ENCODE peak calls at places on chromosomes 3 and 15, in eight cellular contexts. U is GM23248; G is midbrain; D is H9; S is activated CD4-positive, alpha-beta T cell treated with anti-CD3 and anti-CD28 coated beads for 36 hours; J is mesendoderm; K is AG09309; P is cerebellum. V is an unnamed sample.

GRCh38 chr3:100033184-100033583 is 81.1 kb downstream of the FILIP1L start:
- DNase-seq in U (peak; percentile 37), G (no peak), D (no peak), S (no peak), J (no peak), K (peak; percentile 70), P (no peak), V (no peak)

GRCh38 chr3:61687663-61688306 is 126.4 kb downstream of the PTPRG start:
- DNase-seq in U (no peak), G (no peak), D (no peak), S (no peak), J (no peak), K (no peak), P (no peak), V (no peak)

GRCh38 chr15:71559098-71559497 is 251.3 kb upstream of the NR2E3 start:
- DNase-seq in U (peak; percentile 45), G (no peak), D (no peak), S (no peak), J (no peak), K (peak; percentile 76), P (no peak), V (no peak)

GRCh38 chr3:65729553-65729952 is 309.2 kb downstream of the MAGI1 start:
- DNase-seq in U (peak; percentile 52), G (no peak), D (no peak), S (no peak), J (no peak), K (peak; percentile 29), P (no peak), V (no peak)

GRCh38 chr3:187011915-187012314 is 81.6 kb downstream of the ST6GAL1 start:
- DNase-seq in U (no peak), G (peak; percentile 31), D (no peak), S (no peak), J (no peak), K (no peak), P (no peak), V (no peak)

GRCh38 chr15:53296603-53297002 is 462.9 kb downstream of the WDR72 start:
- DNase-seq in U (no peak), G (no peak), D (no peak), S (no peak), J (peak; percentile 65), K (no peak), P (no peak), V (no peak)

GRCh38 chr3:32685604-32686185 is 707 bp downstream of the CNOT10 start:
- DNase-seq in U (peak; percentile 66), G (peak; percentile 50), D (no peak), S (no peak), J (no peak), K (no peak), P (no peak), V (no peak)

GRCh38 chr3:159263750-159264561 is 462.1 kb downstream of the MFSD1 start:
- DNase-seq in U (peak; percentile 73), G (peak; percentile 58), D (no peak), S (peak; percentile 24), J (peak; percentile 47), K (no peak), P (peak; percentile 21), V (no peak)

GRCh38 chr15:88497109-88497761 is 29.7 kb downstream of the MRPS11 start:
- DNase-seq in U (no peak), G (no peak), D (no peak), S (no peak), J (no peak), K (no peak), P (peak; percentile 51), V (no peak)